ENCODE peak calls at places on chromosomes 16 and 17, in seven cellular contexts. J, O, K, B, C, I and Q are unnamed samples.

GRCh38 chr16:66695935-66696668 is 441 bp downstream of the CMTM4 start:
- DNase-seq in I (peak), J (no peak), C (no peak), K (peak), B (peak), O (no peak), Q (peak)

GRCh38 chr17:76199466-76199865 is 40.8 kb downstream of the RNF157 start:
- DNase-seq in C (no peak), K (no peak), I (no peak), J (no peak), O (no peak), B (no peak), Q (no peak)

GRCh38 chr16:27489906-27490305 is 59.8 kb downstream of the GTF3C1 start:
- DNase-seq in O (no peak), I (no peak), C (no peak), B (no peak), J (no peak), K (no peak), Q (no peak)

GRCh38 chr17:64244165-64244564 is 18.9 kb downstream of the TEX2 start:
- DNase-seq in O (no peak), C (peak), K (no peak), I (no peak), B (no peak), J (no peak), Q (no peak)

GRCh38 chr16:24861461-24861860 is 15.7 kb downstream of the SLC5A11 start:
- DNase-seq in O (no peak), I (no peak), B (no peak), J (no peak), C (no peak), K (no peak), Q (no peak)

GRCh38 chr16:46632778-46633733 is 11.9 kb upstream of the SHCBP1 start:
- DNase-seq in I (no peak), B (no peak), O (no peak), C (no peak), K (no peak), J (no peak), Q (no peak)

GRCh38 chr17:34116306-34116705 is 138.8 kb upstream of the CCL2 start:
- DNase-seq in I (no peak), K (no peak), B (no peak), J (no peak), C (no peak), O (no peak), Q (no peak)

GRCh38 chr16:85924675-85925074 is 25.7 kb downstream of the IRF8 start:
- DNase-seq in J (no peak), K (peak), C (peak), B (no peak), I (no peak), O (no peak), Q (no peak)

GRCh38 chr17:80243526-80244433 is 16.9 kb upstream of the RNF213 start:
- DNase-seq in O (no peak), J (no peak), K (no peak), I (no peak), C (no peak), B (no peak), Q (no peak)

GRCh38 chr17:62628845-62629555 is 1.5 kb downstream of the MRC2 start:
- DNase-seq in I (no peak), C (peak), O (no peak), K (no peak), B (peak), J (no peak), Q (no peak)

GRCh38 chr16:3256146-3256875 is at the start of gene MEFV:
- DNase-seq in C (peak), K (no peak), O (no peak), J (peak), B (no peak), I (no peak), Q (no peak)

GRCh38 chr16:79801550-79802090 is 201.1 kb upstream of the MAF start:
- DNase-seq in J (no peak), C (no peak), O (no peak), K (no peak), B (no peak), I (no peak), Q (no peak)

GRCh38 chr16:11354733-11355574 is 9.7 kb downstream of the RMI2 start:
- DNase-seq in C (peak), K (no peak), I (no peak), B (peak), O (no peak), J (no peak), Q (no peak)

GRCh38 chr16:88983157-88983556 is 6.2 kb upstream of the CBFA2T3 start:
- DNase-seq in I (no peak), B (no peak), O (no peak), K (no peak), J (no peak), C (no peak), Q (no peak)

GRCh38 chr17:28475151-28475900 is 1.9 kb downstream of the SLC13A2 start:
- DNase-seq in O (peak), I (no peak), B (no peak), C (no peak), J (no peak), K (peak), Q (peak)

DNA sequence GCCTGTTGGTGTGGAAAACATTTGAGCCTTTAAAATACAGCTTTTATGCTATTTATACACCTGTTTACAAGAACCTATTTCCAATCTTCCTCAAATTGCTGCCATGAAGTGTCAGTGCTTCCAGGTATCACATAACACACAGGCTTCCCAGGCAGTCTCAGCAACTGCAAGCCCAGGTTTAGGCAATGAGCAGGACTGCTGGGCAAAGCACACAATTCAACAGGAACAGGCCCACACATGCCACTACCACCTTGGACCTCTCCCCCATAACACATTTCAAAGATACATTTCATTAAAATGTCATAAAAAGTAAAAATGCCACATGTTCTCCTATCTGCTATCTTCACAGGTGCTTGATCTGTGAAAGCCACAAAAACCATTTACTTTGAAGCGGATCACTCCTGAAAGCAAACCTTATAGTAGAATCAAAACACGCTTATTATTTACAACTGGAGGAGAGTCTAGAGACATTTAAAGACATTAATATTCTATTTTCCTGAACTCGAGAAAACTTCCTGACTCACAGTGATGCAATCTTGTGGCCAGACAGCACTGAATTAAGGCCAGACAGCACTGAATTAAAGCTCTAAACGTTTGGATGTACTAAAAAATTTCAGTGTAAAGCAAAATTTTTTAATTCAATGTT is 31.5 kb downstream of the ANKFY1 start:
- DNase-seq in C (peak), B (no peak), J (no peak), I (no peak), O (no peak), K (no peak), Q (no peak)
- H3K27ac ChIP-seq in C (peak), B (no peak), J (no peak), I (peak), O (no peak), K (no peak), Q (peak)

GRCh38 chr17:17793378-17794214 is 43.2 kb downstream of the SREBF1 start:
- DNase-seq in O (no peak), K (no peak), C (no peak), J (no peak), B (no peak), I (peak), Q (no peak)
- H3K4me3 ChIP-seq in O (no peak), K (no peak), C (no peak), J (no peak), B (no peak), I (no peak), Q (no peak)

DNA sequence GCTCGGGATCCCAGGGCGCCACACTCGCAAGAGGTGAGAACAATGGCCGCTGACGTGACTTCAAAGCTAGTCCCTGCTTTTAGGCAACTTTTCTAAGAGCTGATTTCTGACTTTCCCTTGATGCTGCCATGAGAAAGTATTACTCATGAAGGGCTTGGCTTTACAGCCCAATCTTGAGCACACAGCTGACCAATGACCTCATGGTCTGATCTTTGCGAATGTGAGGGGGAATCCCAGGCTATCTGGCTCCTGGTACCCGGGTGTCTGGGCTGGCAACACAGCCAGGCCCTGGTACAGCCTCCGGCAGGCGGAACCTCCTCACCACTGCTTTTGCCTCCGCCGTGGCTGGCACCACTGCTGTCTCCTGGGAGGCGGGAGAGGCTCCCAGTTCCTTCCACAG is 17.5 kb downstream of the NDUFAF8 start:
- DNase-seq in B (no peak), C (no peak), K (peak), I (no peak), O (no peak), J (no peak), Q (no peak)
- H3K27ac ChIP-seq in B (no peak), C (no peak), K (peak), I (no peak), O (no peak), J (no peak), Q (no peak)

DNA sequence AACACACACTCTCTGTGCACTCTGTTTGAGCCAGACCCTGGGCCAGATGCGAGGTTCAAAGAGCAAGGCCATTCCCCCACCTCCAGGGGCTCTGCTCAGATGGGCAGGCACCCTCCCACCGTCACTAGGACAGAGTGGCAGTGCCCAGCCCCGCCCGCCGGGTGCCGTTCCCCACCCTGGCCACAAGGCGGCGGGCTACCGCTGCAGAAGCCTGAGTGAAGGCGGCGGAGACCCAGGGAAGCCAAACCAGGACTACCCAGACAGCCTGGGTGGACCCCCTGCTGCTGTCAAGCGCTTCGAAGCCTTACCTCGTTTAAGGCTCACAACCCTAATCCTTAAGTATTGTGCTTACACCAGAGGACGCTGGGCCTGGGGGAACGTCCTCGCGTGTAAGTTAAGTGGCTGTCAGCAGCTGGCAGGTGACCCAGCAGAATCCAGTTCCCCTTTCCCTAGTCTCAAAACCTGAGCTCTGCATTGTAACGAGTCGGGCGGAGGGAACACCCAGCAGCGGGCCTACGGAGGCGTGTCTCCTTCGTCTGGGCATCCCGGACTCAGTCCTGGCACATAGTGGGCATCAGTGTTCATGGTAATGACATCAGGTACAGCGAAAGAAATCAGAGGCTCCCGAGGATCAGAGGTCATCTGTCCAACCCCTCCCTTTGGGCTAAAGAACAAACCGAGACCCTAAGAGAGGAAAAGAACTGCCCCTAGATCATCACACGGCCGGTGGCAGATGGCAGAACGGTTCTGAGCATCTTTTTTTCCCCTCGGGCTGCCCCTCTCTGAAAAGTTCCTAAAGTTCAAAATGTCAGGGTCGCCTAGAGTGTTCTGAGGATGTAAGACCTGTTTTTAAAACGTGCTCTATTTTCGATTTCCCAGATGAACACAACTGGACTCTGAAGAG is 4.4 kb downstream of the ARHGAP27 start:
- DNase-seq in I (peak), J (peak), C (peak), B (peak), O (peak), K (peak), Q (no peak)
- H3K4me3 ChIP-seq in I (peak), J (peak), C (no peak), B (no peak), O (peak), K (peak), Q (no peak)

DNA sequence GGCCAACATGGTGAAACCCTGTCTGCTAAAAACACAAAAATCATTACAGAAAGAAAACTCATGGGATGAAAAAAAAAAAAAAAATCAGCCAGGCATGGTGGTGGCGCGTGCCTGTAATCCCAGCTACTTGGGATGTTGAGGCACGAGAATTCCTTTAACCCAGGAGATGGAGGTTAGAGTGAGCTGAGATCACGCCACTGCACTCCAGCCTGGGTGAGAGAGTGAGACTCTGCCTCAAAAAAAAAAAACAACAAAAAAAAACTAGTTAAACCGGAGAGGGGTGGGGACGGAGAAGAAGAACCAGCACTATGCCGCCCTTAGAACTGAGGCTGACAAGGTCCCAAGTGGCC is 7.4 kb upstream of the NOTUM start:
- DNase-seq in I (no peak), C (no peak), J (no peak), B (no peak), O (no peak), K (no peak), Q (no peak)
- H3K27ac ChIP-seq in I (no peak), C (no peak), J (peak), B (no peak), O (peak), K (no peak), Q (no peak)